ENCODE peak calls at places on chromosomes 16 and 17, in ten cellular contexts. C is ovary; H is bronchial epithelial cell; O is heart right ventricle; E is effector memory CD4-positive, alpha-beta T cell; Y is CD4-positive, alpha-beta T cell; B is BJ; A is lower lobe of right lung; L is fibroblast of lung; U is adrenal gland. N is an unnamed sample.

GRCh38 chr16:16127469-16128116 is 95.7 kb downstream of the ABCC6 start:
- DNase-seq in C (peak; percentile 82), H (peak; percentile 51), O (peak; percentile 65), E (peak; percentile 49), Y (peak; percentile 60), B (peak; percentile 10), A (peak; percentile 66), L (peak; percentile 58), U (peak; percentile 81), N (peak; percentile 53)

GRCh38 chr17:28372203-28372944 is 880 bp downstream of the SARM1 start:
- DNase-seq in C (peak; percentile 58), H (no peak), O (no peak), E (no peak), Y (no peak), B (no peak), A (no peak), L (peak; percentile 48), U (peak; percentile 47), N (peak; percentile 38)

GRCh38 chr17:66982011-66982508 is 17.6 kb downstream of the CACNG4 start:
- DNase-seq in C (no peak), H (no peak), O (no peak), E (no peak), Y (no peak), B (peak; percentile 61), A (no peak), L (no peak), U (no peak), N (no peak)

GRCh38 chr17:42832934-42833770 is at the start of gene PSME3:
- DNase-seq in C (peak; percentile 92), H (peak; percentile 79), O (peak; percentile 92), E (peak; percentile 85), Y (peak; percentile 87), B (no peak), A (peak; percentile 95), L (peak; percentile 86), U (peak; percentile 92), N (peak; percentile 91)

GRCh38 chr17:77832180-77832560 is 126.3 kb upstream of the TNRC6C start:
- DNase-seq in C (peak; percentile 9), H (no peak), O (no peak), E (no peak), Y (no peak), B (no peak), A (peak; percentile 10), L (peak; percentile 23), U (no peak), N (peak; percentile 4)

GRCh38 chr16:9115277-9115676 is 23.8 kb downstream of the HAPSTR1 start:
- DNase-seq in C (no peak), H (peak; percentile 86), O (no peak), E (no peak), Y (no peak), B (no peak), A (no peak), L (peak; percentile 75), U (no peak), N (no peak)

GRCh38 chr17:77119668-77120301 is 21.0 kb upstream of the SEC14L1 start:
- DNase-seq in C (no peak), H (no peak), O (no peak), E (no peak), Y (no peak), B (no peak), A (no peak), L (no peak), U (no peak), N (no peak)

GRCh38 chr17:39745335-39746144 is 7.8 kb downstream of the GRB7 start:
- DNase-seq in C (peak; percentile 26), H (no peak), O (no peak), E (no peak), Y (no peak), B (no peak), A (peak; percentile 34), L (no peak), U (no peak), N (no peak)

GRCh38 chr16:53054670-53055485 is at the start of gene CHD9:
- DNase-seq in C (peak; percentile 90), H (peak; percentile 52), O (peak; percentile 82), E (peak; percentile 62), Y (peak; percentile 68), B (no peak), A (peak; percentile 90), L (peak; percentile 78), U (peak; percentile 90), N (peak; percentile 85)

GRCh38 chr16:57752581-57753447 is 17.2 kb downstream of the KATNB1 start:
- DNase-seq in C (no peak), H (no peak), O (no peak), E (no peak), Y (no peak), B (no peak), A (peak; percentile 42), L (no peak), U (no peak), N (peak; percentile 7)

GRCh38 chr17:61200349-61200735 is 199.3 kb upstream of the TBX2 start:
- DNase-seq in C (no peak), H (no peak), O (no peak), E (no peak), Y (no peak), B (no peak), A (no peak), L (peak; percentile 76), U (no peak), N (no peak)

GRCh38 chr16:1306344-1306743 is 3.1 kb upstream of the UBE2I start:
- DNase-seq in C (no peak), H (no peak), O (no peak), E (no peak), Y (no peak), B (no peak), A (no peak), L (no peak), U (no peak), N (no peak)

GRCh38 chr16:1941162-1941923 is 1.7 kb downstream of the MSRB1 start:
- DNase-seq in C (no peak), H (no peak), O (no peak), E (no peak), Y (no peak), B (no peak), A (no peak), L (peak; percentile 96), U (no peak), N (no peak)

GRCh38 chr17:78986048-78986648 is 6.4 kb upstream of the LGALS3BP start:
- DNase-seq in C (no peak), H (no peak), O (peak; percentile 53), E (no peak), Y (no peak), B (no peak), A (no peak), L (peak; percentile 27), U (peak; percentile 82), N (no peak)

GRCh38 chr17:69734656-69735055 is 320.2 kb downstream of the MAP2K6 start:
- DNase-seq in C (no peak), H (no peak), O (no peak), E (no peak), Y (no peak), B (no peak), A (no peak), L (peak; percentile 61), U (no peak), N (no peak)

DNA sequence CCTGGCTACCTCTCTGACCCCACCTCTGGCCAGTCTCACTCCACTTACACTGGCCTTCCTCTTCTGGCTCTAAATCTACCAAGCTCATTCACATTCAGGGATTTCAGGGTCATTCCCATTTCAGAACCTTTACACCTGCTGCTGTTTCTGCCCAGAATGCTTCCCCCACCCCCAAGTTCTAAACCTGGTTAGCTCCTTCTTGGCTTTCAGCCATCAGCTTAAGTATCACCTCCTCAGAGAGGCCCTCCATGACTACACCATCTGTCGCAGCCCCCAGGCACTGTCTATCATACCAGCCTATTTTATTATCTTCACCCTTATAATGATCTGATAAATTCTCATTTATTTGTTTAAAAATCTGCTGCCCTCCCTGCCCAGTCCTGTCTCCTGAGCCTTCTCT is 23.3 kb upstream of the NGFR start:
- DNase-seq in C (no peak), H (no peak), O (no peak), E (no peak), Y (no peak), B (no peak), A (no peak), L (no peak), U (no peak), N (no peak)
- H3K27me3 ChIP-seq in C (no peaks in the 10 kb centered on the region), H (peaks cover 44% of the 10 kb centered on the region), O (no peaks in the 10 kb centered on the region), E (peaks cover 39% of the 10 kb centered on the region), Y (peaks cover 47% of the 10 kb centered on the region), B (peaks cover 37% of the 10 kb centered on the region), A (peaks cover 58% of the 10 kb centered on the region), L (peaks cover 30% of the 10 kb centered on the region), U (peaks cover 22% of the 10 kb centered on the region), N (peaks cover 77% of the 10 kb centered on the region)

GRCh38 chr17:6241381-6241780 is 171.2 kb downstream of the WSCD1 start:
- DNase-seq in C (no peak), H (peak; percentile 25), O (no peak), E (no peak), Y (no peak), B (no peak), A (no peak), L (no peak), U (no peak), N (no peak)
- H3K27me3 ChIP-seq in C (no peaks in the 10 kb centered on the region), H (no peaks in the 10 kb centered on the region), O (no peaks in the 10 kb centered on the region), E (no peaks in the 10 kb centered on the region), Y (peaks cover 12% of the 10 kb centered on the region), B (peaks cover 4% of the 10 kb centered on the region), A (peaks cover 3% of the 10 kb centered on the region), L (no peaks in the 10 kb centered on the region), U (peaks cover 3% of the 10 kb centered on the region), N (peaks cover 83% of the 10 kb centered on the region)

GRCh38 chr16:89179148-89179484 is 7.6 kb downstream of the CDH15 start:
- DNase-seq in C (no peak), H (no peak), O (no peak), E (no peak), Y (no peak), B (no peak), A (no peak), L (no peak), U (no peak), N (no peak)
- H3K27me3 ChIP-seq in C (peaks cover 3% of the 10 kb centered on the region), H (peaks cover 5% of the 10 kb centered on the region), O (peaks cover 7% of the 10 kb centered on the region), E (no peaks in the 10 kb centered on the region), Y (no peaks in the 10 kb centered on the region), B (no peaks in the 10 kb centered on the region), A (peaks cover 26% of the 10 kb centered on the region), L (peaks cover 5% of the 10 kb centered on the region), U (no peaks in the 10 kb centered on the region), N (peaks cover 86% of the 10 kb centered on the region)

GRCh38 chr16:23302045-23302956 is at the start of gene SCNN1B:
- DNase-seq in C (no peak), H (no peak), O (no peak), E (no peak), Y (no peak), B (no peak), A (peak; percentile 70), L (no peak), U (no peak), N (no peak)

GRCh38 chr16:23304620-23305019 is 2.5 kb downstream of the SCNN1B start:
- DNase-seq in C (no peak), H (no peak), O (no peak), E (no peak), Y (no peak), B (no peak), A (no peak), L (no peak), U (no peak), N (no peak)

GRCh38 chr16:23298290-23298689 is 3.8 kb upstream of the SCNN1B start:
- DNase-seq in C (no peak), H (no peak), O (no peak), E (no peak), Y (no peak), B (no peak), A (no peak), L (no peak), U (no peak), N (no peak)

GRCh38 chr16:23303685-23304084 is 1.6 kb downstream of the SCNN1B start:
- DNase-seq in C (no peak), H (no peak), O (no peak), E (no peak), Y (no peak), B (no peak), A (no peak), L (no peak), U (no peak), N (no peak)

GRCh38 chr16:23301251-23302044 is 654 bp upstream of the SCNN1B start:
- DNase-seq in C (no peak), H (no peak), O (no peak), E (no peak), Y (no peak), B (no peak), A (no peak), L (no peak), U (no peak), N (no peak)
- H3K27me3 ChIP-seq in C (no peaks in the 10 kb centered on the region), H (peaks cover 10% of the 10 kb centered on the region), O (peaks cover 8% of the 10 kb centered on the region), E (no peaks in the 10 kb centered on the region), Y (peaks cover 25% of the 10 kb centered on the region), B (peaks cover 13% of the 10 kb centered on the region), A (peaks cover 27% of the 10 kb centered on the region), L (peaks cover 10% of the 10 kb centered on the region), U (peaks cover 18% of the 10 kb centered on the region), N (peaks cover 88% of the 10 kb centered on the region)

N was measured in left ventricle myocardium inferior.